ENCODE peak calls at places on chromosomes 11 and 22, in five cellular contexts. One of them, this sample, is unnamed.

GRCh38 chr11:7351228-7351627 is 99.5 kb downstream of the SYT9 start:
- DNase-seq in aorta: no peak
- DNase-seq in activated CD4-positive, alpha-beta T cell treated with anti-CD3 and anti-CD28 coated beads for 48 hours: no peak
- DNase-seq in nucleus accumbens: no peak
- DNase-seq in ascending aorta: no peak
- DNase-seq in this sample: no peak

GRCh38 chr22:31538815-31539214 is 42.5 kb downstream of the SFI1 start:
- DNase-seq in ascending aorta: no peak
- DNase-seq in activated CD4-positive, alpha-beta T cell treated with anti-CD3 and anti-CD28 coated beads for 48 hours: peak; percentile 58
- DNase-seq in aorta: no peak
- DNase-seq in nucleus accumbens: no peak
- DNase-seq in this sample: no peak

GRCh38 chr11:33899383-33900037 is 7.6 kb upstream of the LMO2 start:
- DNase-seq in activated CD4-positive, alpha-beta T cell treated with anti-CD3 and anti-CD28 coated beads for 48 hours: no peak
- DNase-seq in nucleus accumbens: no peak
- DNase-seq in ascending aorta: peak; percentile 50
- DNase-seq in aorta: peak; percentile 90
- DNase-seq in this sample: peak; percentile 80

GRCh38 chr11:65502274-65502851 is 3.5 kb downstream of the MALAT1 start:
- DNase-seq in nucleus accumbens: no peak
- DNase-seq in activated CD4-positive, alpha-beta T cell treated with anti-CD3 and anti-CD28 coated beads for 48 hours: no peak
- DNase-seq in aorta: no peak
- DNase-seq in ascending aorta: no peak
- DNase-seq in this sample: no peak

GRCh38 chr11:12840871-12841516 is 166.8 kb downstream of the TEAD1 start:
- DNase-seq in ascending aorta: no peak
- DNase-seq in nucleus accumbens: no peak
- DNase-seq in aorta: no peak
- DNase-seq in activated CD4-positive, alpha-beta T cell treated with anti-CD3 and anti-CD28 coated beads for 48 hours: no peak
- DNase-seq in this sample: peak; percentile 63

GRCh38 chr11:67404515-67405195 is 772 bp downstream of the TBC1D10C start:
- DNase-seq in aorta: no peak
- DNase-seq in ascending aorta: no peak
- DNase-seq in nucleus accumbens: no peak
- DNase-seq in activated CD4-positive, alpha-beta T cell treated with anti-CD3 and anti-CD28 coated beads for 48 hours: peak; percentile 66
- DNase-seq in this sample: no peak

GRCh38 chr22:27801616-27802388 is at the start of gene MN1:
- DNase-seq in aorta: peak; percentile 87
- DNase-seq in activated CD4-positive, alpha-beta T cell treated with anti-CD3 and anti-CD28 coated beads for 48 hours: peak; percentile 40
- DNase-seq in ascending aorta: no peak
- DNase-seq in nucleus accumbens: peak; percentile 49
- DNase-seq in this sample: no peak

GRCh38 chr11:10328314-10329090 is 23.6 kb downstream of the ADM start:
- DNase-seq in activated CD4-positive, alpha-beta T cell treated with anti-CD3 and anti-CD28 coated beads for 48 hours: no peak
- DNase-seq in ascending aorta: no peak
- DNase-seq in aorta: no peak
- DNase-seq in nucleus accumbens: no peak
- DNase-seq in this sample: peak; percentile 37

GRCh38 chr11:94539420-94539819 is 4.3 kb upstream of the FUT4 start:
- DNase-seq in nucleus accumbens: no peak
- DNase-seq in activated CD4-positive, alpha-beta T cell treated with anti-CD3 and anti-CD28 coated beads for 48 hours: no peak
- DNase-seq in aorta: no peak
- DNase-seq in ascending aorta: no peak
- DNase-seq in this sample: peak; percentile 26

GRCh38 chr11:72263363-72263762 is 19.4 kb upstream of the PHOX2A start:
- DNase-seq in ascending aorta: no peak
- DNase-seq in aorta: no peak
- DNase-seq in nucleus accumbens: no peak
- DNase-seq in activated CD4-positive, alpha-beta T cell treated with anti-CD3 and anti-CD28 coated beads for 48 hours: no peak
- DNase-seq in this sample: peak; percentile 51

GRCh38 chr22:33000342-33001280 is 57.6 kb downstream of the SYN3 start:
- DNase-seq in nucleus accumbens: peak; percentile 10
- DNase-seq in ascending aorta: no peak
- DNase-seq in activated CD4-positive, alpha-beta T cell treated with anti-CD3 and anti-CD28 coated beads for 48 hours: peak; percentile 54
- DNase-seq in aorta: peak; percentile 86
- DNase-seq in this sample: peak; percentile 32

GRCh38 chr11:109320595-109320994 is 101.4 kb upstream of the C11orf87 start:
- DNase-seq in nucleus accumbens: no peak
- DNase-seq in activated CD4-positive, alpha-beta T cell treated with anti-CD3 and anti-CD28 coated beads for 48 hours: no peak
- DNase-seq in aorta: no peak
- DNase-seq in ascending aorta: no peak
- DNase-seq in this sample: peak; percentile 70

GRCh38 chr22:32847067-32847491 is 45.6 kb downstream of the TIMP3 start:
- DNase-seq in activated CD4-positive, alpha-beta T cell treated with anti-CD3 and anti-CD28 coated beads for 48 hours: no peak
- DNase-seq in ascending aorta: no peak
- DNase-seq in aorta: no peak
- DNase-seq in nucleus accumbens: no peak
- DNase-seq in this sample: no peak

GRCh38 chr11:94732617-94733292 is 35.4 kb upstream of the AMOTL1 start:
- DNase-seq in aorta: no peak
- DNase-seq in ascending aorta: no peak
- DNase-seq in activated CD4-positive, alpha-beta T cell treated with anti-CD3 and anti-CD28 coated beads for 48 hours: no peak
- DNase-seq in nucleus accumbens: no peak
- DNase-seq in this sample: peak; percentile 96

GRCh38 chr11:70697701-70698100 is 299.4 kb downstream of the CTTN start:
- DNase-seq in activated CD4-positive, alpha-beta T cell treated with anti-CD3 and anti-CD28 coated beads for 48 hours: no peak
- DNase-seq in nucleus accumbens: no peak
- DNase-seq in ascending aorta: no peak
- DNase-seq in aorta: no peak
- DNase-seq in this sample: no peak

GRCh38 chr11:57567512-57568329 is at the start of gene UBE2L6:
- DNase-seq in ascending aorta: peak; percentile 16
- DNase-seq in activated CD4-positive, alpha-beta T cell treated with anti-CD3 and anti-CD28 coated beads for 48 hours: peak; percentile 94
- DNase-seq in aorta: peak; percentile 97
- DNase-seq in nucleus accumbens: peak; percentile 51
- DNase-seq in this sample: no peak

GRCh38 chr11:42023267-42023666 is 563.8 kb upstream of the LRRC4C start:
- DNase-seq in nucleus accumbens: no peak
- DNase-seq in ascending aorta: no peak
- DNase-seq in activated CD4-positive, alpha-beta T cell treated with anti-CD3 and anti-CD28 coated beads for 48 hours: no peak
- DNase-seq in aorta: no peak
- DNase-seq in this sample: no peak

GRCh38 chr11:71499546-71499945 is 27.5 kb upstream of the KRTAP5-7 start:
- DNase-seq in activated CD4-positive, alpha-beta T cell treated with anti-CD3 and anti-CD28 coated beads for 48 hours: no peak
- DNase-seq in ascending aorta: no peak
- DNase-seq in nucleus accumbens: no peak
- DNase-seq in aorta: peak; percentile 51
- DNase-seq in this sample: peak; percentile 64

GRCh38 chr11:1199689-1200610 is 22.9 kb upstream of the MUC5B start:
- DNase-seq in aorta: peak; percentile 75
- DNase-seq in ascending aorta: no peak
- DNase-seq in activated CD4-positive, alpha-beta T cell treated with anti-CD3 and anti-CD28 coated beads for 48 hours: no peak
- DNase-seq in nucleus accumbens: no peak
- DNase-seq in this sample: peak; percentile 44

GRCh38 chr22:41563051-41563711 is 2.4 kb downstream of the CSDC2 start:
- DNase-seq in ascending aorta: no peak
- DNase-seq in nucleus accumbens: no peak
- DNase-seq in aorta: peak; percentile 83
- DNase-seq in activated CD4-positive, alpha-beta T cell treated with anti-CD3 and anti-CD28 coated beads for 48 hours: no peak
- DNase-seq in this sample: peak; percentile 60

GRCh38 chr11:8906629-8907028 is 4.4 kb upstream of the AKIP1 start:
- DNase-seq in aorta: no peak
- DNase-seq in activated CD4-positive, alpha-beta T cell treated with anti-CD3 and anti-CD28 coated beads for 48 hours: no peak
- DNase-seq in nucleus accumbens: no peak
- DNase-seq in ascending aorta: no peak
- DNase-seq in this sample: peak; percentile 87

GRCh38 chr11:33389635-33390034 is 132.5 kb downstream of the HIPK3 start:
- DNase-seq in aorta: no peak
- DNase-seq in activated CD4-positive, alpha-beta T cell treated with anti-CD3 and anti-CD28 coated beads for 48 hours: no peak
- DNase-seq in ascending aorta: no peak
- DNase-seq in nucleus accumbens: no peak
- DNase-seq in this sample: no peak

GRCh38 chr11:129505266-129505665 is 129.6 kb downstream of the BARX2 start:
- DNase-seq in ascending aorta: no peak
- DNase-seq in nucleus accumbens: no peak
- DNase-seq in aorta: no peak
- DNase-seq in activated CD4-positive, alpha-beta T cell treated with anti-CD3 and anti-CD28 coated beads for 48 hours: no peak
- DNase-seq in this sample: peak; percentile 22